ENCODE peak calls at places on chromosomes 16 and 17, in five cellular contexts. One of them, this sample, is unnamed.

GRCh38 chr16:88057656-88058055 is 106.4 kb downstream of the BANP start:
- DNase-seq in SW 1271: no peak
- DNase-seq in posterior cingulate gyrus: no peak
- DNase-seq in T-helper 9 cell: no peak
- DNase-seq in activated T-cell treated with anti-CD3 and anti-CD28 coated beads, Interleukin-2, amount 50 U/mL, for 24 hours: no peak
- DNase-seq in this sample: no peak

GRCh38 chr16:56211471-56211944 is 20.2 kb downstream of the GNAO1 start:
- DNase-seq in activated T-cell treated with anti-CD3 and anti-CD28 coated beads, Interleukin-2, amount 50 U/mL, for 24 hours: no peak
- DNase-seq in SW 1271: no peak
- DNase-seq in T-helper 9 cell: no peak
- DNase-seq in posterior cingulate gyrus: no peak
- DNase-seq in this sample: no peak

GRCh38 chr16:66372898-66373155 is 6.3 kb downstream of the CDH5 start:
- DNase-seq in SW 1271: no peak
- DNase-seq in posterior cingulate gyrus: no peak
- DNase-seq in T-helper 9 cell: no peak
- DNase-seq in activated T-cell treated with anti-CD3 and anti-CD28 coated beads, Interleukin-2, amount 50 U/mL, for 24 hours: no peak
- DNase-seq in this sample: no peak

GRCh38 chr16:4508806-4509205 is 29.8 kb downstream of the CDIP1 start:
- DNase-seq in posterior cingulate gyrus: no peak
- DNase-seq in T-helper 9 cell: no peak
- DNase-seq in activated T-cell treated with anti-CD3 and anti-CD28 coated beads, Interleukin-2, amount 50 U/mL, for 24 hours: no peak
- DNase-seq in SW 1271: no peak
- DNase-seq in this sample: no peak

GRCh38 chr17:50660042-50660886 is 25.6 kb downstream of the ABCC3 start:
- DNase-seq in activated T-cell treated with anti-CD3 and anti-CD28 coated beads, Interleukin-2, amount 50 U/mL, for 24 hours: no peak
- DNase-seq in posterior cingulate gyrus: peak; percentile 14
- DNase-seq in SW 1271: no peak
- DNase-seq in T-helper 9 cell: no peak
- DNase-seq in this sample: no peak

GRCh38 chr17:73430848-73431247 is 119.0 kb upstream of the CDC42EP4 start:
- DNase-seq in posterior cingulate gyrus: peak; percentile 35
- DNase-seq in SW 1271: no peak
- DNase-seq in activated T-cell treated with anti-CD3 and anti-CD28 coated beads, Interleukin-2, amount 50 U/mL, for 24 hours: peak; percentile 34
- DNase-seq in T-helper 9 cell: no peak
- DNase-seq in this sample: peak; percentile 68

GRCh38 chr16:76583466-76583865 is 306.3 kb downstream of the CNTNAP4 start:
- DNase-seq in SW 1271: no peak
- DNase-seq in T-helper 9 cell: no peak
- DNase-seq in activated T-cell treated with anti-CD3 and anti-CD28 coated beads, Interleukin-2, amount 50 U/mL, for 24 hours: no peak
- DNase-seq in posterior cingulate gyrus: peak; percentile 79
- DNase-seq in this sample: no peak

GRCh38 chr16:9885876-9886275 is 296.4 kb downstream of the GRIN2A start:
- DNase-seq in activated T-cell treated with anti-CD3 and anti-CD28 coated beads, Interleukin-2, amount 50 U/mL, for 24 hours: no peak
- DNase-seq in SW 1271: no peak
- DNase-seq in posterior cingulate gyrus: no peak
- DNase-seq in T-helper 9 cell: no peak
- DNase-seq in this sample: no peak

GRCh38 chr16:22692916-22693646 is 120.9 kb upstream of the HS3ST2 start:
- DNase-seq in activated T-cell treated with anti-CD3 and anti-CD28 coated beads, Interleukin-2, amount 50 U/mL, for 24 hours: no peak
- DNase-seq in posterior cingulate gyrus: no peak
- DNase-seq in SW 1271: no peak
- DNase-seq in T-helper 9 cell: no peak
- DNase-seq in this sample: no peak

GRCh38 chr17:4326112-4326511 is 40.4 kb downstream of the UBE2G1 start:
- DNase-seq in SW 1271: no peak
- DNase-seq in activated T-cell treated with anti-CD3 and anti-CD28 coated beads, Interleukin-2, amount 50 U/mL, for 24 hours: no peak
- DNase-seq in T-helper 9 cell: no peak
- DNase-seq in posterior cingulate gyrus: no peak
- DNase-seq in this sample: no peak

GRCh38 chr16:2483160-2483559 is 8.2 kb downstream of the TBC1D24 start:
- DNase-seq in posterior cingulate gyrus: peak; percentile 91
- DNase-seq in SW 1271: no peak
- DNase-seq in T-helper 9 cell: no peak
- DNase-seq in activated T-cell treated with anti-CD3 and anti-CD28 coated beads, Interleukin-2, amount 50 U/mL, for 24 hours: no peak
- DNase-seq in this sample: no peak

This sample was measured in chondrocyte.